ENCODE peak calls at places on chromosomes 12 and 14, in five cellular contexts. H, U, F, N and T are unnamed samples.
A peak's percentile ranks its signal among the peaks of the same experiment; 100 is the strongest.

GRCh38 chr12:116687888-116688287 is 50.0 kb downstream of the SPRING1 start:
- DNase-seq in H (no peak), U (no peak), F (no peak), N (no peak), T (peak; percentile 47)

GRCh38 chr12:99985631-99986030 is 895 bp upstream of the ANKS1B start:
- DNase-seq in H (no peak), U (no peak), F (no peak), N (no peak), T (no peak)

GRCh38 chr14:23443411-23443812 is 8.0 kb upstream of the MYH7 start:
- DNase-seq in H (no peak), U (no peak), F (no peak), N (no peak), T (no peak)

GRCh38 chr12:51075390-51075789 is 8.0 kb downstream of the CSRNP2 start:
- DNase-seq in H (no peak), U (no peak), F (no peak), N (no peak), T (no peak)

GRCh38 chr12:116599285-116600122 is 40.3 kb downstream of the MAP1LC3B2 start:
- DNase-seq in H (peak; percentile 81), U (peak; percentile 82), F (peak; percentile 78), N (peak; percentile 69), T (peak; percentile 27)

GRCh38 chr12:10363922-10364838 is 25.7 kb downstream of the KLRK1 start:
- DNase-seq in H (peak; percentile 56), U (peak; percentile 50), F (no peak), N (peak; percentile 48), T (peak; percentile 38)

GRCh38 chr12:49284672-49285071 is 10.3 kb upstream of the PRPH start:
- DNase-seq in H (no peak), U (no peak), F (no peak), N (no peak), T (no peak)

GRCh38 chr12:91852646-91853045 is 293.0 kb downstream of the BTG1 start:
- DNase-seq in H (peak; percentile 5), U (no peak), F (no peak), N (no peak), T (no peak)

GRCh38 chr14:72701610-72702009 is 192.3 kb downstream of the DPF3 start:
- DNase-seq in H (no peak), U (no peak), F (no peak), N (no peak), T (no peak)

GRCh38 chr14:24692382-24693352 is 58.7 kb upstream of the GZMB start:
- DNase-seq in H (no peak), U (no peak), F (no peak), N (no peak), T (no peak)

GRCh38 chr14:75554482-75554881 is 23.9 kb upstream of the FLVCR2 start:
- DNase-seq in H (no peak), U (no peak), F (no peak), N (no peak), T (peak; percentile 53)

GRCh38 chr12:12108441-12109058 is 37.8 kb downstream of the BCL2L14 start:
- DNase-seq in H (no peak), U (no peak), F (no peak), N (no peak), T (no peak)

GRCh38 chr14:101587403-101587998 is 26.2 kb downstream of the DIO3 start:
- DNase-seq in H (no peak), U (no peak), F (no peak), N (no peak), T (no peak)

GRCh38 chr12:85755760-85756159 is 80.4 kb downstream of the RASSF9 start:
- DNase-seq in H (no peak), U (no peak), F (no peak), N (no peak), T (no peak)

GRCh38 chr12:42145197-42145549 is 499 bp upstream of the GXYLT1 start:
- DNase-seq in H (no peak), U (no peak), F (no peak), N (no peak), T (no peak)

GRCh38 chr14:27668531-27668930 is 1070.7 kb upstream of the NOVA1 start:
- DNase-seq in H (no peak), U (no peak), F (no peak), N (no peak), T (no peak)

GRCh38 chr14:75156901-75157300 is 19.5 kb downstream of the TMED10 start:
- DNase-seq in H (peak; percentile 22), U (no peak), F (no peak), N (no peak), T (no peak)

GRCh38 chr14:76502638-76503037 is 126.7 kb downstream of the ESRRB start:
- DNase-seq in H (no peak), U (no peak), F (no peak), N (no peak), T (no peak)

GRCh38 chr14:84202486-84202885 is 1327.5 kb upstream of the FLRT2 start:
- DNase-seq in H (no peak), U (no peak), F (no peak), N (no peak), T (no peak)

GRCh38 chr14:93903342-93904184 is 23.6 kb upstream of the FAM181A start:
- DNase-seq in H (no peak), U (no peak), F (no peak), N (peak; percentile 28), T (no peak)

GRCh38 chr12:122726056-122726558 is 4.5 kb downstream of the HCAR1 start:
- DNase-seq in H (peak; percentile 18), U (peak; percentile 43), F (no peak), N (no peak), T (peak; percentile 65)

GRCh38 chr12:21776242-21776641 is 1.7 kb upstream of the KCNJ8 start:
- DNase-seq in H (no peak), U (no peak), F (no peak), N (no peak), T (no peak)

GRCh38 chr12:64673490-64674169 is 63.3 kb downstream of the RASSF3 start:
- DNase-seq in H (peak; percentile 83), U (no peak), F (no peak), N (no peak), T (peak; percentile 38)

GRCh38 chr14:102138535-102138934 is 1.2 kb upstream of the WDR20 start:
- DNase-seq in H (no peak), U (no peak), F (no peak), N (no peak), T (no peak)

GRCh38 chr14:104965561-104966231 is 12.5 kb downstream of the AHNAK2 start:
- DNase-seq in H (no peak), U (no peak), F (no peak), N (no peak), T (no peak)